ENCODE peak calls at places on chromosome 5, in eight cellular contexts. One of them, this sample, is unnamed.

GRCh38 chr5:172166030-172166429 is 22.0 kb downstream of the STK10 start:
- DNase-seq in upper lobe of right lung: no peak
- DNase-seq in CD4-positive, alpha-beta memory T cell: no peak
- DNase-seq in mesenchymal stem cell: no peak
- DNase-seq in neural progenitor cell: no peak
- DNase-seq in GM23248: no peak
- DNase-seq in HCT116: no peak
- DNase-seq in neuronal stem cell: no peak
- DNase-seq in this sample: no peak

GRCh38 chr5:150038547-150038946 is 38.0 kb downstream of the HMGXB3 start:
- DNase-seq in upper lobe of right lung: no peak
- DNase-seq in CD4-positive, alpha-beta memory T cell: no peak
- DNase-seq in mesenchymal stem cell: no peak
- DNase-seq in neural progenitor cell: no peak
- DNase-seq in GM23248: no peak
- DNase-seq in HCT116: no peak
- DNase-seq in neuronal stem cell: no peak
- DNase-seq in this sample: no peak

GRCh38 chr5:147565524-147565923 is 55.7 kb upstream of the DPYSL3 start:
- DNase-seq in upper lobe of right lung: no peak
- DNase-seq in CD4-positive, alpha-beta memory T cell: no peak
- DNase-seq in mesenchymal stem cell: peak; percentile 29
- DNase-seq in neural progenitor cell: no peak
- DNase-seq in GM23248: peak; percentile 77
- DNase-seq in HCT116: no peak
- DNase-seq in neuronal stem cell: no peak
- DNase-seq in this sample: no peak

GRCh38 chr5:103774736-103775135 is 212.1 kb upstream of the NUDT12 start:
- DNase-seq in upper lobe of right lung: no peak
- DNase-seq in CD4-positive, alpha-beta memory T cell: no peak
- DNase-seq in mesenchymal stem cell: peak; percentile 47
- DNase-seq in neural progenitor cell: no peak
- DNase-seq in GM23248: no peak
- DNase-seq in HCT116: no peak
- DNase-seq in neuronal stem cell: no peak
- DNase-seq in this sample: no peak

GRCh38 chr5:38809388-38810359 is 36.1 kb upstream of the OSMR start:
- DNase-seq in upper lobe of right lung: peak; percentile 84
- DNase-seq in CD4-positive, alpha-beta memory T cell: peak; percentile 25
- DNase-seq in mesenchymal stem cell: peak; percentile 91
- DNase-seq in neural progenitor cell: peak; percentile 93
- DNase-seq in GM23248: peak; percentile 93
- DNase-seq in HCT116: peak; percentile 75
- DNase-seq in neuronal stem cell: peak; percentile 82
- DNase-seq in this sample: peak; percentile 12

GRCh38 chr5:98986556-98986955 is 57.7 kb upstream of the CHD1 start:
- DNase-seq in upper lobe of right lung: no peak
- DNase-seq in CD4-positive, alpha-beta memory T cell: no peak
- DNase-seq in mesenchymal stem cell: no peak
- DNase-seq in neural progenitor cell: no peak
- DNase-seq in GM23248: no peak
- DNase-seq in HCT116: no peak
- DNase-seq in neuronal stem cell: no peak
- DNase-seq in this sample: no peak

GRCh38 chr5:78003914-78004313 is 227.8 kb upstream of the TBCA start:
- DNase-seq in upper lobe of right lung: no peak
- DNase-seq in CD4-positive, alpha-beta memory T cell: no peak
- DNase-seq in mesenchymal stem cell: peak; percentile 57
- DNase-seq in neural progenitor cell: peak; percentile 72
- DNase-seq in GM23248: no peak
- DNase-seq in HCT116: no peak
- DNase-seq in neuronal stem cell: peak; percentile 79
- DNase-seq in this sample: no peak

GRCh38 chr5:10354048-10354872 is 765 bp downstream of the MARCHF6 start:
- DNase-seq in upper lobe of right lung: peak; percentile 73
- DNase-seq in CD4-positive, alpha-beta memory T cell: peak; percentile 35
- DNase-seq in mesenchymal stem cell: peak; percentile 81
- DNase-seq in neural progenitor cell: peak; percentile 63
- DNase-seq in GM23248: peak; percentile 69
- DNase-seq in HCT116: no peak
- DNase-seq in neuronal stem cell: peak; percentile 54
- DNase-seq in this sample: peak; percentile 19

GRCh38 chr5:98722188-98722587 is 51.3 kb upstream of the RGMB start:
- DNase-seq in upper lobe of right lung: no peak
- DNase-seq in CD4-positive, alpha-beta memory T cell: no peak
- DNase-seq in mesenchymal stem cell: no peak
- DNase-seq in neural progenitor cell: no peak
- DNase-seq in GM23248: peak; percentile 4
- DNase-seq in HCT116: no peak
- DNase-seq in neuronal stem cell: no peak
- DNase-seq in this sample: no peak

GRCh38 chr5:164048527-164048926 is 543.1 kb downstream of the MAT2B start:
- DNase-seq in upper lobe of right lung: no peak
- DNase-seq in CD4-positive, alpha-beta memory T cell: no peak
- DNase-seq in mesenchymal stem cell: peak; percentile 21
- DNase-seq in neural progenitor cell: no peak
- DNase-seq in GM23248: no peak
- DNase-seq in HCT116: no peak
- DNase-seq in neuronal stem cell: no peak
- DNase-seq in this sample: no peak

GRCh38 chr5:110008131-110008530 is 318.4 kb downstream of the MAN2A1 start:
- DNase-seq in upper lobe of right lung: no peak
- DNase-seq in CD4-positive, alpha-beta memory T cell: no peak
- DNase-seq in mesenchymal stem cell: no peak
- DNase-seq in neural progenitor cell: no peak
- DNase-seq in GM23248: no peak
- DNase-seq in HCT116: no peak
- DNase-seq in neuronal stem cell: no peak
- DNase-seq in this sample: no peak

GRCh38 chr5:78569441-78569840 is 79.1 kb downstream of the LHFPL2 start:
- DNase-seq in upper lobe of right lung: no peak
- DNase-seq in CD4-positive, alpha-beta memory T cell: no peak
- DNase-seq in mesenchymal stem cell: peak; percentile 54
- DNase-seq in neural progenitor cell: peak; percentile 27
- DNase-seq in GM23248: peak; percentile 7
- DNase-seq in HCT116: no peak
- DNase-seq in neuronal stem cell: peak; percentile 9
- DNase-seq in this sample: no peak

GRCh38 chr5:126056362-126056761 is 366.8 kb upstream of the GRAMD2B start:
- DNase-seq in upper lobe of right lung: no peak
- DNase-seq in CD4-positive, alpha-beta memory T cell: no peak
- DNase-seq in mesenchymal stem cell: no peak
- DNase-seq in neural progenitor cell: no peak
- DNase-seq in GM23248: no peak
- DNase-seq in HCT116: no peak
- DNase-seq in neuronal stem cell: no peak
- DNase-seq in this sample: no peak

GRCh38 chr5:82327961-82328360 is 49.8 kb upstream of the RPS23 start:
- DNase-seq in upper lobe of right lung: no peak
- DNase-seq in CD4-positive, alpha-beta memory T cell: no peak
- DNase-seq in mesenchymal stem cell: no peak
- DNase-seq in neural progenitor cell: no peak
- DNase-seq in GM23248: peak; percentile 67
- DNase-seq in HCT116: no peak
- DNase-seq in neuronal stem cell: no peak
- DNase-seq in this sample: no peak

GRCh38 chr5:68288756-68289134 is 73.2 kb downstream of the PIK3R1 start:
- DNase-seq in upper lobe of right lung: no peak
- DNase-seq in CD4-positive, alpha-beta memory T cell: no peak
- DNase-seq in mesenchymal stem cell: peak; percentile 45
- DNase-seq in neural progenitor cell: no peak
- DNase-seq in GM23248: no peak
- DNase-seq in HCT116: no peak
- DNase-seq in neuronal stem cell: no peak
- DNase-seq in this sample: no peak

GRCh38 chr5:16886366-16886736 is 49.7 kb downstream of the MYO10 start:
- DNase-seq in upper lobe of right lung: no peak
- DNase-seq in CD4-positive, alpha-beta memory T cell: no peak
- DNase-seq in mesenchymal stem cell: peak; percentile 89
- DNase-seq in neural progenitor cell: no peak
- DNase-seq in GM23248: peak; percentile 92
- DNase-seq in HCT116: no peak
- DNase-seq in neuronal stem cell: no peak
- DNase-seq in this sample: no peak

GRCh38 chr5:178883815-178884430 is 11.8 kb upstream of the ZFP2 start:
- DNase-seq in upper lobe of right lung: no peak
- DNase-seq in CD4-positive, alpha-beta memory T cell: no peak
- DNase-seq in mesenchymal stem cell: no peak
- DNase-seq in neural progenitor cell: no peak
- DNase-seq in GM23248: no peak
- DNase-seq in HCT116: no peak
- DNase-seq in neuronal stem cell: no peak
- DNase-seq in this sample: no peak
- H3K9me3 ChIP-seq in upper lobe of right lung: peaks cover 74% of the 10 kb centered on the region
- H3K9me3 ChIP-seq in CD4-positive, alpha-beta memory T cell: peaks cover 9% of the 10 kb centered on the region
- H3K9me3 ChIP-seq in mesenchymal stem cell: peaks cover 98% of the 10 kb centered on the region
- H3K9me3 ChIP-seq in neural progenitor cell: peaks cover 72% of the 10 kb centered on the region
- H3K9me3 ChIP-seq in GM23248: peaks cover 27% of the 10 kb centered on the region
- H3K9me3 ChIP-seq in HCT116: peaks cover 66% of the 10 kb centered on the region
- H3K9me3 ChIP-seq in neuronal stem cell: peaks cover 93% of the 10 kb centered on the region
- H3K9me3 ChIP-seq in this sample: peaks cover 23% of the 10 kb centered on the region

GRCh38 chr5:13653709-13654108 is 290.8 kb downstream of the DNAH5 start:
- DNase-seq in upper lobe of right lung: no peak
- DNase-seq in CD4-positive, alpha-beta memory T cell: no peak
- DNase-seq in mesenchymal stem cell: no peak
- DNase-seq in neural progenitor cell: no peak
- DNase-seq in GM23248: no peak
- DNase-seq in HCT116: no peak
- DNase-seq in neuronal stem cell: no peak
- DNase-seq in this sample: no peak
- H3K9me3 ChIP-seq in upper lobe of right lung: no peaks in the 10 kb centered on the region
- H3K9me3 ChIP-seq in CD4-positive, alpha-beta memory T cell: no peaks in the 10 kb centered on the region
- H3K9me3 ChIP-seq in mesenchymal stem cell: no peaks in the 10 kb centered on the region
- H3K9me3 ChIP-seq in neural progenitor cell: no peaks in the 10 kb centered on the region
- H3K9me3 ChIP-seq in GM23248: no peaks in the 10 kb centered on the region
- H3K9me3 ChIP-seq in HCT116: no peaks in the 10 kb centered on the region
- H3K9me3 ChIP-seq in neuronal stem cell: no peaks in the 10 kb centered on the region
- H3K9me3 ChIP-seq in this sample: no peaks in the 10 kb centered on the region

GRCh38 chr5:1032551-1033027 is 24.0 kb downstream of the NKD2 start:
- DNase-seq in upper lobe of right lung: no peak
- DNase-seq in CD4-positive, alpha-beta memory T cell: no peak
- DNase-seq in mesenchymal stem cell: no peak
- DNase-seq in neural progenitor cell: no peak
- DNase-seq in GM23248: no peak
- DNase-seq in HCT116: no peak
- DNase-seq in neuronal stem cell: no peak
- DNase-seq in this sample: no peak

GRCh38 chr5:1031306-1031959 is 22.8 kb downstream of the NKD2 start:
- DNase-seq in upper lobe of right lung: no peak
- DNase-seq in CD4-positive, alpha-beta memory T cell: no peak
- DNase-seq in mesenchymal stem cell: no peak
- DNase-seq in neural progenitor cell: no peak
- DNase-seq in GM23248: no peak
- DNase-seq in HCT116: no peak
- DNase-seq in neuronal stem cell: no peak
- DNase-seq in this sample: no peak

GRCh38 chr5:1030801-1031271 is 22.2 kb downstream of the NKD2 start:
- DNase-seq in upper lobe of right lung: no peak
- DNase-seq in CD4-positive, alpha-beta memory T cell: no peak
- DNase-seq in mesenchymal stem cell: no peak
- DNase-seq in neural progenitor cell: no peak
- DNase-seq in GM23248: no peak
- DNase-seq in HCT116: no peak
- DNase-seq in neuronal stem cell: no peak
- DNase-seq in this sample: no peak

GRCh38 chr5:1033178-1033577 is 24.6 kb downstream of the NKD2 start:
- DNase-seq in upper lobe of right lung: no peak
- DNase-seq in CD4-positive, alpha-beta memory T cell: no peak
- DNase-seq in mesenchymal stem cell: no peak
- DNase-seq in neural progenitor cell: no peak
- DNase-seq in GM23248: no peak
- DNase-seq in HCT116: no peak
- DNase-seq in neuronal stem cell: no peak
- DNase-seq in this sample: no peak

GRCh38 chr5:1032011-1032410 is 23.4 kb downstream of the NKD2 start:
- DNase-seq in upper lobe of right lung: no peak
- DNase-seq in CD4-positive, alpha-beta memory T cell: no peak
- DNase-seq in mesenchymal stem cell: no peak
- DNase-seq in neural progenitor cell: no peak
- DNase-seq in GM23248: no peak
- DNase-seq in HCT116: no peak
- DNase-seq in neuronal stem cell: no peak
- DNase-seq in this sample: no peak
- H3K9me3 ChIP-seq in upper lobe of right lung: no peaks in the 10 kb centered on the region
- H3K9me3 ChIP-seq in CD4-positive, alpha-beta memory T cell: no peaks in the 10 kb centered on the region
- H3K9me3 ChIP-seq in mesenchymal stem cell: no peaks in the 10 kb centered on the region
- H3K9me3 ChIP-seq in neural progenitor cell: no peaks in the 10 kb centered on the region
- H3K9me3 ChIP-seq in GM23248: no peaks in the 10 kb centered on the region
- H3K9me3 ChIP-seq in HCT116: no peaks in the 10 kb centered on the region
- H3K9me3 ChIP-seq in neuronal stem cell: no peaks in the 10 kb centered on the region
- H3K9me3 ChIP-seq in this sample: no peaks in the 10 kb centered on the region

GRCh38 chr5:157747766-157748700 is 4.5 kb downstream of the LSM11 start:
- DNase-seq in upper lobe of right lung: no peak
- DNase-seq in CD4-positive, alpha-beta memory T cell: no peak
- DNase-seq in mesenchymal stem cell: peak; percentile 29
- DNase-seq in neural progenitor cell: no peak
- DNase-seq in GM23248: peak; percentile 36
- DNase-seq in HCT116: no peak
- DNase-seq in neuronal stem cell: no peak
- DNase-seq in this sample: no peak

GRCh38 chr5:157745041-157745456 is 1.5 kb downstream of the LSM11 start:
- DNase-seq in upper lobe of right lung: no peak
- DNase-seq in CD4-positive, alpha-beta memory T cell: no peak
- DNase-seq in mesenchymal stem cell: no peak
- DNase-seq in neural progenitor cell: no peak
- DNase-seq in GM23248: no peak
- DNase-seq in HCT116: no peak
- DNase-seq in neuronal stem cell: no peak
- DNase-seq in this sample: no peak

GRCh38 chr5:157749462-157749799 is 5.9 kb downstream of the LSM11 start:
- DNase-seq in upper lobe of right lung: no peak
- DNase-seq in CD4-positive, alpha-beta memory T cell: no peak
- DNase-seq in mesenchymal stem cell: no peak
- DNase-seq in neural progenitor cell: no peak
- DNase-seq in GM23248: no peak
- DNase-seq in HCT116: no peak
- DNase-seq in neuronal stem cell: no peak
- DNase-seq in this sample: no peak

GRCh38 chr5:157748740-157749461 is 5.4 kb downstream of the LSM11 start:
- DNase-seq in upper lobe of right lung: no peak
- DNase-seq in CD4-positive, alpha-beta memory T cell: no peak
- DNase-seq in mesenchymal stem cell: peak; percentile 75
- DNase-seq in neural progenitor cell: no peak
- DNase-seq in GM23248: peak; percentile 89
- DNase-seq in HCT116: no peak
- DNase-seq in neuronal stem cell: no peak
- DNase-seq in this sample: no peak

DNA sequence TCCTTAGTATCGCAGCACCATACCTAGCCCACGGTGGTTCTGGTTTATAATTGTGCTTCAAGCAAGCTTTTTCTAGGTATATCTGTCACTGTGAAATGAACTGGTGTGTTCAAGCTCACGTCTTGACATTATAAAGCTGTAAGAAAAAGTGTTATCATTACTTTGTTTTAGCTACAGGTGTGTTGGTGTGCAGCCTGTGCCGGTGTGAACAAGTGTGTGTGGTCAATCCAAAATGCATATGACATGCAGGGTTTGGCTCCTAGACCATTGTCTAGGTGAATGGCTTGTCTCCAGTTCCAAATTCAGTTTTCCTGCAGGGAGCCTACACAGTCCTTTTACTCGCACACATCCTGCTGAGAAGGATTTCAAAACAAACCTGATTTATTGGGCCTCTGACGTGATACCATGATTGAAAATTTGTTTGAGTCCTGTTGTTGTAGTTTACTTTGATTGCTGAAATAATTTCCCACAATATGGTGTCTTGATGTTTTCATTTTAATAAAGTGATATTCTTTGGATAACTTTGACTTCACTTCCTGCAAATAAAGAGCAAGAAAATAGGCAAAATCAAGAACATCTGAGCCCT is 3.8 kb downstream of the LSM11 start:
- DNase-seq in upper lobe of right lung: no peak
- DNase-seq in CD4-positive, alpha-beta memory T cell: no peak
- DNase-seq in mesenchymal stem cell: no peak
- DNase-seq in neural progenitor cell: no peak
- DNase-seq in GM23248: no peak
- DNase-seq in HCT116: no peak
- DNase-seq in neuronal stem cell: no peak
- DNase-seq in this sample: no peak
- H3K9me3 ChIP-seq in upper lobe of right lung: no peaks in the 10 kb centered on the region
- H3K9me3 ChIP-seq in CD4-positive, alpha-beta memory T cell: no peaks in the 10 kb centered on the region
- H3K9me3 ChIP-seq in mesenchymal stem cell: no peaks in the 10 kb centered on the region
- H3K9me3 ChIP-seq in neural progenitor cell: no peaks in the 10 kb centered on the region
- H3K9me3 ChIP-seq in GM23248: no peaks in the 10 kb centered on the region
- H3K9me3 ChIP-seq in HCT116: no peaks in the 10 kb centered on the region
- H3K9me3 ChIP-seq in neuronal stem cell: no peaks in the 10 kb centered on the region
- H3K9me3 ChIP-seq in this sample: no peaks in the 10 kb centered on the region

This sample was measured in T-helper 17 cell.